ENCODE peak calls at places on chromosomes 16 and 17, in six cellular contexts. One of them, this sample, is unnamed. For H3K9me3 and H3K4me1, the result is how much of the 10 kb centered on the place peaks cover.

GRCh38 chr16:86479419-86479818 is 30.9 kb upstream of the FOXF1 start:
- DNase-seq in cardiac muscle cell: no peak
- DNase-seq in PC-3: no peak
- DNase-seq in H9: no peak
- DNase-seq in esophagus squamous epithelium: no peak
- DNase-seq in body of pancreas: peak
- DNase-seq in this sample: no peak

GRCh38 chr17:45992904-45993303 is 6.1 kb upstream of the STH start:
- DNase-seq in cardiac muscle cell: no peak
- DNase-seq in PC-3: no peak
- DNase-seq in H9: no peak
- DNase-seq in esophagus squamous epithelium: no peak
- DNase-seq in body of pancreas: no peak
- DNase-seq in this sample: no peak

GRCh38 chr17:67294451-67295199 is 49.6 kb upstream of the HELZ start:
- DNase-seq in cardiac muscle cell: no peak
- DNase-seq in PC-3: no peak
- DNase-seq in H9: peak
- DNase-seq in esophagus squamous epithelium: no peak
- DNase-seq in body of pancreas: no peak
- DNase-seq in this sample: no peak

GRCh38 chr16:65463652-65464260 is 341.9 kb upstream of the CDH11 start:
- DNase-seq in cardiac muscle cell: no peak
- DNase-seq in PC-3: no peak
- DNase-seq in H9: no peak
- DNase-seq in esophagus squamous epithelium: no peak
- DNase-seq in body of pancreas: no peak
- DNase-seq in this sample: no peak

GRCh38 chr16:55502801-55503366 is 6.0 kb upstream of the LPCAT2 start:
- DNase-seq in cardiac muscle cell: peak
- DNase-seq in PC-3: peak
- DNase-seq in H9: peak
- DNase-seq in esophagus squamous epithelium: no peak
- DNase-seq in body of pancreas: peak
- DNase-seq in this sample: peak

GRCh38 chr16:86640265-86640843 is 62.0 kb downstream of the FOXL1 start:
- DNase-seq in cardiac muscle cell: no peak
- DNase-seq in PC-3: no peak
- DNase-seq in H9: no peak
- DNase-seq in esophagus squamous epithelium: no peak
- DNase-seq in body of pancreas: no peak
- DNase-seq in this sample: no peak

GRCh38 chr16:79717324-79717848 is 116.8 kb upstream of the MAF start:
- DNase-seq in cardiac muscle cell: no peak
- DNase-seq in PC-3: no peak
- DNase-seq in H9: no peak
- DNase-seq in esophagus squamous epithelium: no peak
- DNase-seq in body of pancreas: no peak
- DNase-seq in this sample: no peak

GRCh38 chr17:17792143-17792550 is 44.6 kb downstream of the SREBF1 start:
- DNase-seq in cardiac muscle cell: no peak
- DNase-seq in PC-3: no peak
- DNase-seq in H9: no peak
- DNase-seq in esophagus squamous epithelium: no peak
- DNase-seq in body of pancreas: no peak
- DNase-seq in this sample: no peak

GRCh38 chr17:74107107-74107506 is 96.4 kb upstream of the RPL38 start:
- DNase-seq in cardiac muscle cell: no peak
- DNase-seq in PC-3: no peak
- DNase-seq in H9: no peak
- DNase-seq in esophagus squamous epithelium: no peak
- DNase-seq in body of pancreas: no peak
- DNase-seq in this sample: no peak

GRCh38 chr17:36221187-36221586 is 10.3 kb downstream of the CCL4L2 start:
- DNase-seq in cardiac muscle cell: no peak
- DNase-seq in PC-3: no peak
- DNase-seq in H9: peak
- DNase-seq in esophagus squamous epithelium: no peak
- DNase-seq in body of pancreas: no peak
- DNase-seq in this sample: no peak

GRCh38 chr16:67198238-67198734 is 645 bp upstream of the ELMO3 start:
- DNase-seq in cardiac muscle cell: peak
- DNase-seq in PC-3: peak
- DNase-seq in H9: peak
- DNase-seq in esophagus squamous epithelium: no peak
- DNase-seq in body of pancreas: peak
- DNase-seq in this sample: no peak

GRCh38 chr17:4229627-4230026 is 34.2 kb downstream of the ANKFY1 start:
- DNase-seq in cardiac muscle cell: peak
- DNase-seq in PC-3: no peak
- DNase-seq in H9: no peak
- DNase-seq in esophagus squamous epithelium: no peak
- DNase-seq in body of pancreas: peak
- DNase-seq in this sample: peak

GRCh38 chr16:48385272-48385953 is at the start of gene SIAH1:
- DNase-seq in cardiac muscle cell: peak
- DNase-seq in PC-3: peak
- DNase-seq in H9: peak
- DNase-seq in esophagus squamous epithelium: peak
- DNase-seq in body of pancreas: peak
- DNase-seq in this sample: peak

GRCh38 chr17:8226536-8227237 is 16.3 kb upstream of the AURKB start:
- DNase-seq in cardiac muscle cell: peak
- DNase-seq in PC-3: peak
- DNase-seq in H9: peak
- DNase-seq in esophagus squamous epithelium: no peak
- DNase-seq in body of pancreas: peak
- DNase-seq in this sample: peak

GRCh38 chr16:11224096-11224893 is 31.7 kb downstream of the SOCS1 start:
- DNase-seq in cardiac muscle cell: no peak
- DNase-seq in PC-3: no peak
- DNase-seq in H9: peak
- DNase-seq in esophagus squamous epithelium: peak
- DNase-seq in body of pancreas: peak
- DNase-seq in this sample: peak

GRCh38 chr16:89770367-89770766 is 46.1 kb downstream of the FANCA start:
- DNase-seq in cardiac muscle cell: no peak
- DNase-seq in PC-3: no peak
- DNase-seq in H9: no peak
- DNase-seq in esophagus squamous epithelium: no peak
- DNase-seq in body of pancreas: no peak
- DNase-seq in this sample: no peak

GRCh38 chr17:1035546-1036170 is 38.7 kb downstream of the TIMM22 start:
- DNase-seq in cardiac muscle cell: no peak
- DNase-seq in PC-3: no peak
- DNase-seq in H9: no peak
- DNase-seq in esophagus squamous epithelium: no peak
- DNase-seq in body of pancreas: no peak
- DNase-seq in this sample: no peak

GRCh38 chr17:9893606-9894005 is 11.5 kb downstream of the RCVRN start:
- DNase-seq in cardiac muscle cell: peak
- DNase-seq in PC-3: peak
- DNase-seq in H9: no peak
- DNase-seq in esophagus squamous epithelium: no peak
- DNase-seq in body of pancreas: no peak
- DNase-seq in this sample: no peak

GRCh38 chr16:66207864-66208226 is 158.6 kb upstream of the CDH5 start:
- DNase-seq in cardiac muscle cell: no peak
- DNase-seq in PC-3: peak
- DNase-seq in H9: no peak
- DNase-seq in esophagus squamous epithelium: no peak
- DNase-seq in body of pancreas: no peak
- DNase-seq in this sample: no peak

GRCh38 chr17:44522883-44523671 is 19.9 kb upstream of the GPATCH8 start:
- DNase-seq in cardiac muscle cell: peak
- DNase-seq in PC-3: peak
- DNase-seq in H9: peak
- DNase-seq in esophagus squamous epithelium: no peak
- DNase-seq in body of pancreas: peak
- DNase-seq in this sample: peak

GRCh38 chr16:87897563-87898505 is 28.5 kb upstream of the SLC7A5 start:
- DNase-seq in cardiac muscle cell: no peak
- DNase-seq in PC-3: no peak
- DNase-seq in H9: no peak
- DNase-seq in esophagus squamous epithelium: no peak
- DNase-seq in body of pancreas: no peak
- DNase-seq in this sample: no peak

GRCh38 chr16:23640669-23640958 is 496 bp downstream of the PALB2 start:
- DNase-seq in cardiac muscle cell: peak
- DNase-seq in PC-3: no peak
- DNase-seq in H9: no peak
- DNase-seq in esophagus squamous epithelium: no peak
- DNase-seq in body of pancreas: no peak
- DNase-seq in this sample: no peak
- H3K27ac ChIP-seq in cardiac muscle cell: peak
- H3K27ac ChIP-seq in PC-3: peak
- H3K27ac ChIP-seq in H9: peak
- H3K27ac ChIP-seq in esophagus squamous epithelium: peak
- H3K27ac ChIP-seq in body of pancreas: no peak
- H3K27ac ChIP-seq in this sample: no peak

GRCh38 chr17:28072935-28073533 is 30.6 kb downstream of the NLK start:
- DNase-seq in cardiac muscle cell: no peak
- DNase-seq in PC-3: no peak
- DNase-seq in H9: no peak
- DNase-seq in esophagus squamous epithelium: no peak
- DNase-seq in body of pancreas: no peak
- DNase-seq in this sample: no peak

GRCh38 chr17:28078443-28079229 is 36.2 kb downstream of the NLK start:
- DNase-seq in cardiac muscle cell: peak
- DNase-seq in PC-3: no peak
- DNase-seq in H9: no peak
- DNase-seq in esophagus squamous epithelium: no peak
- DNase-seq in body of pancreas: no peak
- DNase-seq in this sample: no peak

GRCh38 chr17:28071891-28072606 is 29.6 kb downstream of the NLK start:
- DNase-seq in cardiac muscle cell: no peak
- DNase-seq in PC-3: no peak
- DNase-seq in H9: no peak
- DNase-seq in esophagus squamous epithelium: no peak
- DNase-seq in body of pancreas: no peak
- DNase-seq in this sample: no peak

GRCh38 chr17:28074010-28074409 is 31.5 kb downstream of the NLK start:
- DNase-seq in cardiac muscle cell: no peak
- DNase-seq in PC-3: no peak
- DNase-seq in H9: no peak
- DNase-seq in esophagus squamous epithelium: no peak
- DNase-seq in body of pancreas: no peak
- DNase-seq in this sample: no peak

GRCh38 chr17:28076138-28076537 is 33.7 kb downstream of the NLK start:
- DNase-seq in cardiac muscle cell: no peak
- DNase-seq in PC-3: no peak
- DNase-seq in H9: no peak
- DNase-seq in esophagus squamous epithelium: no peak
- DNase-seq in body of pancreas: no peak
- DNase-seq in this sample: no peak
- H3K9me3 ChIP-seq in cardiac muscle cell: under half
- H3K9me3 ChIP-seq in PC-3: under half
- H3K9me3 ChIP-seq in H9: under half
- H3K9me3 ChIP-seq in esophagus squamous epithelium: under half
- H3K9me3 ChIP-seq in body of pancreas: under half
- H3K9me3 ChIP-seq in this sample: under half

GRCh38 chr16:22229881-22230280 is 23.8 kb downstream of the EEF2K start:
- DNase-seq in cardiac muscle cell: no peak
- DNase-seq in PC-3: no peak
- DNase-seq in H9: no peak
- DNase-seq in esophagus squamous epithelium: no peak
- DNase-seq in body of pancreas: no peak
- DNase-seq in this sample: no peak

GRCh38 chr16:22235839-22236745 is 30.0 kb downstream of the EEF2K start:
- DNase-seq in cardiac muscle cell: peak
- DNase-seq in PC-3: no peak
- DNase-seq in H9: no peak
- DNase-seq in esophagus squamous epithelium: no peak
- DNase-seq in body of pancreas: peak
- DNase-seq in this sample: no peak

GRCh38 chr16:22233050-22233405 is 26.9 kb downstream of the EEF2K start:
- DNase-seq in cardiac muscle cell: no peak
- DNase-seq in PC-3: no peak
- DNase-seq in H9: no peak
- DNase-seq in esophagus squamous epithelium: no peak
- DNase-seq in body of pancreas: no peak
- DNase-seq in this sample: no peak

DNA sequence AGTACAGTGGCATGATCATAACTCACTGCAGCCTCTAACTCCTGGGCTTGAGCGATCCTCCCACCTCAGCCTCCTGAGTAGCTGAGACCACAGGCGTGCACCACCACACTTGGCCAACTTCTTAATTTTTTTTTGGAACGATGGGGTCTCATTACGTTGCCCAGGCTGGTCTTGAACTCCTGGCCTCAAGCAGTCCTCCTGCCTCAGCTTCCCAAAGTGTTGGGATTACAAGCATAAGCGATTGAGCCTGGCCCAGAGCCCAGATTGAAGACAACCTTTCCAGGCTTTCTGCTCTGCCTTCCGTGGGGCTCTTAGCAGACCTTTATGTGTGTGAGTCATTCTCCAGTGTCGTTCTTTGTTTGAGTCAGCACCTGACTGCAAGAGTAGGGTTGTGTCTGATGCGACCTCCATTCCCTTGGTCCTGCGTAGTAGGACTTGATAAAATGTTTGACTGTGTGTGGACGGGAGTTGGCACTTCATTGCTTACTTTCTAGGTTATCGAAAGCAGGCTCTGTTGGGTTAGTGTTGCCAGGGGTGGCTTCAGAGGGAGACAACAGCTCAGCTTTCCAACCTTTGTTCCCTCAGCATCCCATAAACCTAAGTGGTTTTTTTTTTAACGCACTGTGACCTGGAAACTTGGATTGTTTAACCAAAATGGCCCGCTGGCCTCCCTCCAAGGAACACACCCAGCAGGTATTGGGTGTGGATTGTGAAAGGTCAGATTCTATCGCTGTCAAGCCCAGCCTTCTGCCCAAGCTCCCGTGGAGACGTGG is 26.4 kb downstream of the EEF2K start:
- DNase-seq in cardiac muscle cell: no peak
- DNase-seq in PC-3: peak
- DNase-seq in H9: no peak
- DNase-seq in esophagus squamous epithelium: no peak
- DNase-seq in body of pancreas: peak
- DNase-seq in this sample: peak
- H3K4me1 ChIP-seq in cardiac muscle cell: under half
- H3K4me1 ChIP-seq in PC-3: under half
- H3K4me1 ChIP-seq in H9: under half
- H3K4me1 ChIP-seq in esophagus squamous epithelium: half or more
- H3K4me1 ChIP-seq in body of pancreas: under half
- H3K4me1 ChIP-seq in this sample: under half

DNA sequence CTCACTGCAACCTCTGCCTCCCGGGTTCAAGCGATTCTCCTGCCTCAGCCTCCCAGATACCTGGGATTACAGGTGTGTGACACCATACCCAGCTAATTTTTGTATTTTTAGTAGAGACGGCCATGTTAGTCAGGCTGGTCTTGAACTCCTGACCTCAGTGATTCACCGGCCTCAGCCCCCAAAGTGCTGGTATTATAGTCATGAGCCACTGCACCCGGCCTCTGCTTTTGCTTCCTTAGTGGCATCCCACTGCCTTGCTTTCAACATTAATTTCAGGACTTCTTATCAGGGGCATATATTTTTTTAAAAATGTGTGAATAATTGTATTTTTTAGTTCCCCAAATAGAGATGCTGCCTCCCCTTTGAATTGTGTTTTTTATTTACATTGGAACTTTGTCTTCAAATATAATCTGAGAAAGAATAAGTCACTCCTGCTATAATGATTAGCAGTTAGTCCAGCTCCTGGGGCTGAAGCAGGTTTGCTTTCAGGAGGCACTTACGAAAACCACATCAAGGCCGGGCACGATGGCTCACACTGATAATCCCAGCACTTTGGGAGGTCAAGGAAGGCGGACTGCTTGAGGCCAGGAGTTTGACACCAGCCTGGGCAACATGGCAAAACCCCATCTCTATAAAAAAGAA is 98.9 kb downstream of the SYCE1L start:
- DNase-seq in cardiac muscle cell: peak
- DNase-seq in PC-3: peak
- DNase-seq in H9: no peak
- DNase-seq in esophagus squamous epithelium: no peak
- DNase-seq in body of pancreas: no peak
- DNase-seq in this sample: no peak
- H3K27ac ChIP-seq in cardiac muscle cell: no peak
- H3K27ac ChIP-seq in PC-3: peak
- H3K27ac ChIP-seq in H9: no peak
- H3K27ac ChIP-seq in esophagus squamous epithelium: no peak
- H3K27ac ChIP-seq in body of pancreas: no peak
- H3K27ac ChIP-seq in this sample: no peak

This sample was measured in heart left ventricle.